ENCODE peak calls at places on chromosomes 5 and 9, in five cellular contexts. R, O, H, D and G are unnamed samples.

GRCh38 chr9:38390851-38391250 is 1.7 kb upstream of the ALDH1B1 start:
- DNase-seq in R (no peak), O (no peak), H (no peak), D (no peak), G (no peak)

GRCh38 chr9:27125030-27125429 is 16.0 kb downstream of the TEK start:
- DNase-seq in R (no peak), O (peak), H (peak), D (no peak), G (peak)

GRCh38 chr5:9562101-9562500 is 16.2 kb upstream of the SEMA5A start:
- DNase-seq in R (no peak), O (no peak), H (no peak), D (no peak), G (peak)

GRCh38 chr9:18888241-18888794 is 144.7 kb downstream of the SAXO1 start:
- DNase-seq in R (no peak), O (no peak), H (peak), D (no peak), G (no peak)

GRCh38 chr5:98483301-98483700 is 290.2 kb upstream of the RGMB start:
- DNase-seq in R (no peak), O (no peak), H (peak), D (no peak), G (no peak)

GRCh38 chr9:22037954-22038690 is 29.0 kb upstream of the CDKN2B start:
- DNase-seq in R (no peak), O (no peak), H (no peak), D (peak), G (no peak)

GRCh38 chr5:157516626-157517325 is 56.8 kb downstream of the NIPAL4 start:
- DNase-seq in R (peak), O (peak), H (peak), D (no peak), G (peak)

GRCh38 chr9:93189369-93190132 is 5.6 kb downstream of the WNK2 start:
- DNase-seq in R (no peak), O (peak), H (no peak), D (no peak), G (no peak)

GRCh38 chr9:133584559-133585476 is 24.4 kb downstream of the FAM163B start:
- DNase-seq in R (no peak), O (peak), H (no peak), D (peak), G (no peak)

GRCh38 chr5:59436364-59437158 is 457.0 kb downstream of the PDE4D start:
- DNase-seq in R (no peak), O (no peak), H (no peak), D (no peak), G (no peak)

GRCh38 chr9:127626752-127627493 is 14.8 kb downstream of the STXBP1 start:
- DNase-seq in R (no peak), O (no peak), H (no peak), D (no peak), G (no peak)

GRCh38 chr9:128946945-128947422 is 419 bp downstream of the DOLK start:
- DNase-seq in R (no peak), O (peak), H (no peak), D (no peak), G (peak)

GRCh38 chr5:143025376-143025775 is 255.2 kb downstream of the ARHGAP26 start:
- DNase-seq in R (no peak), O (no peak), H (no peak), D (no peak), G (no peak)

GRCh38 chr9:71136696-71137095 is 15.3 kb upstream of the TRPM3 start:
- DNase-seq in R (no peak), O (no peak), H (no peak), D (no peak), G (no peak)

GRCh38 chr5:123119334-123119986 is 30.4 kb downstream of the PRDM6 start:
- DNase-seq in R (no peak), O (no peak), H (peak), D (no peak), G (peak)

GRCh38 chr5:9207820-9208418 is 338.0 kb downstream of the SEMA5A start:
- DNase-seq in R (no peak), O (no peak), H (no peak), D (no peak), G (no peak)

GRCh38 chr9:108854094-108854493 is 1.7 kb downstream of the ACTL7B start:
- DNase-seq in R (no peak), O (no peak), H (no peak), D (no peak), G (peak)

GRCh38 chr9:91116711-91117110 is 245.0 kb downstream of the AUH start:
- DNase-seq in R (no peak), O (no peak), H (no peak), D (no peak), G (no peak)

GRCh38 chr5:177447611-177448243 is 1.1 kb downstream of the PRR7 start:
- DNase-seq in R (peak), O (peak), H (no peak), D (no peak), G (peak)

GRCh38 chr9:72065076-72065475 is 4.7 kb upstream of the C9orf57 start:
- DNase-seq in R (no peak), O (no peak), H (no peak), D (no peak), G (peak)

GRCh38 chr5:36029914-36030313 is 36.8 kb downstream of the UGT3A2 start:
- DNase-seq in R (no peak), O (no peak), H (no peak), D (no peak), G (no peak)

GRCh38 chr9:2477755-2478154 is 143.8 kb upstream of the VLDLR start:
- DNase-seq in R (no peak), O (no peak), H (no peak), D (no peak), G (peak)

GRCh38 chr5:55234171-55234700 is 828 bp upstream of the CCNO start:
- DNase-seq in R (no peak), O (peak), H (no peak), D (no peak), G (peak)